ENCODE peak calls at places on chromosome 4, in four cellular contexts. One of them, this sample, is unnamed.

GRCh38 chr4:103934178-103934789 is 214.5 kb upstream of the TACR3 start:
- DNase-seq in GM12878: no peak
- DNase-seq in K562: peak
- DNase-seq in endothelial cell of umbilical vein: peak
- DNase-seq in this sample: peak

GRCh38 chr4:160848901-160849735 is 1314.7 kb downstream of the FSTL5 start:
- DNase-seq in GM12878: no peak
- DNase-seq in K562: no peak
- DNase-seq in endothelial cell of umbilical vein: no peak
- DNase-seq in this sample: no peak

GRCh38 chr4:13399257-13399656 is 84.9 kb downstream of the RAB28 start:
- DNase-seq in GM12878: no peak
- DNase-seq in K562: peak
- DNase-seq in endothelial cell of umbilical vein: no peak
- DNase-seq in this sample: no peak

GRCh38 chr4:7135389-7135746 is 57.0 kb upstream of the SORCS2 start:
- DNase-seq in GM12878: no peak
- DNase-seq in K562: no peak
- DNase-seq in endothelial cell of umbilical vein: peak
- DNase-seq in this sample: no peak

GRCh38 chr4:57103051-57103450 is 7.1 kb downstream of the IGFBP7 start:
- DNase-seq in GM12878: no peak
- DNase-seq in K562: no peak
- DNase-seq in endothelial cell of umbilical vein: peak
- DNase-seq in this sample: no peak

GRCh38 chr4:47615385-47615784 is 130.3 kb downstream of the ATP10D start:
- DNase-seq in GM12878: no peak
- DNase-seq in K562: no peak
- DNase-seq in endothelial cell of umbilical vein: no peak
- DNase-seq in this sample: no peak

GRCh38 chr4:56496241-56496640 is 9.3 kb upstream of the ARL9 start:
- DNase-seq in GM12878: no peak
- DNase-seq in K562: no peak
- DNase-seq in endothelial cell of umbilical vein: no peak
- DNase-seq in this sample: no peak

GRCh38 chr4:109977854-109978501 is 65.3 kb downstream of the EGF start:
- DNase-seq in GM12878: no peak
- DNase-seq in K562: peak
- DNase-seq in endothelial cell of umbilical vein: peak
- DNase-seq in this sample: peak

GRCh38 chr4:138426751-138427150 is 184.6 kb upstream of the SLC7A11 start:
- DNase-seq in GM12878: no peak
- DNase-seq in K562: no peak
- DNase-seq in endothelial cell of umbilical vein: no peak
- DNase-seq in this sample: no peak

GRCh38 chr4:164536829-164537228 is 217.1 kb upstream of the SMIM31 start:
- DNase-seq in GM12878: no peak
- DNase-seq in K562: no peak
- DNase-seq in endothelial cell of umbilical vein: no peak
- DNase-seq in this sample: peak

GRCh38 chr4:139933541-139933940 is 220.4 kb downstream of the MAML3 start:
- DNase-seq in GM12878: no peak
- DNase-seq in K562: no peak
- DNase-seq in endothelial cell of umbilical vein: no peak
- DNase-seq in this sample: peak

GRCh38 chr4:2250764-2251072 is 8.8 kb upstream of the HAUS3 start:
- DNase-seq in GM12878: no peak
- DNase-seq in K562: no peak
- DNase-seq in endothelial cell of umbilical vein: no peak
- DNase-seq in this sample: no peak

GRCh38 chr4:163493643-163494359 is 689 bp upstream of the TMA16 start:
- DNase-seq in GM12878: no peak
- DNase-seq in K562: peak
- DNase-seq in endothelial cell of umbilical vein: peak
- DNase-seq in this sample: no peak

GRCh38 chr4:8060632-8061031 is 98.0 kb downstream of the ABLIM2 start:
- DNase-seq in GM12878: no peak
- DNase-seq in K562: no peak
- DNase-seq in endothelial cell of umbilical vein: no peak
- DNase-seq in this sample: no peak

GRCh38 chr4:107253090-107253489 is 217.0 kb upstream of the DKK2 start:
- DNase-seq in GM12878: no peak
- DNase-seq in K562: no peak
- DNase-seq in endothelial cell of umbilical vein: no peak
- DNase-seq in this sample: no peak

GRCh38 chr4:663438-664428 is 10.3 kb downstream of the ATP5ME start:
- DNase-seq in GM12878: no peak
- DNase-seq in K562: no peak
- DNase-seq in endothelial cell of umbilical vein: no peak
- DNase-seq in this sample: no peak

GRCh38 chr4:155906554-155907247 is 3.2 kb downstream of the TDO2 start:
- DNase-seq in GM12878: no peak
- DNase-seq in K562: no peak
- DNase-seq in endothelial cell of umbilical vein: no peak
- DNase-seq in this sample: no peak

GRCh38 chr4:41024556-41025491 is 189.5 kb downstream of the APBB2 start:
- DNase-seq in GM12878: no peak
- DNase-seq in K562: no peak
- DNase-seq in endothelial cell of umbilical vein: peak
- DNase-seq in this sample: no peak

GRCh38 chr4:185920171-185920570 is 108.2 kb upstream of the SORBS2 start:
- DNase-seq in GM12878: no peak
- DNase-seq in K562: no peak
- DNase-seq in endothelial cell of umbilical vein: no peak
- DNase-seq in this sample: peak

GRCh38 chr4:75990129-75990528 is 616 bp downstream of the SDAD1 start:
- DNase-seq in GM12878: no peak
- DNase-seq in K562: no peak
- DNase-seq in endothelial cell of umbilical vein: peak
- DNase-seq in this sample: peak

GRCh38 chr4:156475322-156475721 is 496.3 kb downstream of the PDGFC start:
- DNase-seq in GM12878: no peak
- DNase-seq in K562: no peak
- DNase-seq in endothelial cell of umbilical vein: peak
- DNase-seq in this sample: peak

GRCh38 chr4:132540797-132541196 is 608.3 kb upstream of the PCDH10 start:
- DNase-seq in GM12878: no peak
- DNase-seq in K562: no peak
- DNase-seq in endothelial cell of umbilical vein: no peak
- DNase-seq in this sample: no peak

GRCh38 chr4:138438608-138439007 is 196.5 kb upstream of the SLC7A11 start:
- DNase-seq in GM12878: no peak
- DNase-seq in K562: peak
- DNase-seq in endothelial cell of umbilical vein: no peak
- DNase-seq in this sample: no peak

GRCh38 chr4:47071863-47072441 is 40.6 kb downstream of the GABRB1 start:
- DNase-seq in GM12878: no peak
- DNase-seq in K562: no peak
- DNase-seq in endothelial cell of umbilical vein: peak
- DNase-seq in this sample: no peak

GRCh38 chr4:6560416-6561172 is 14.4 kb upstream of the MAN2B2 start:
- DNase-seq in GM12878: no peak
- DNase-seq in K562: no peak
- DNase-seq in endothelial cell of umbilical vein: no peak
- DNase-seq in this sample: no peak

GRCh38 chr4:5378002-5378401 is 326.7 kb downstream of the STK32B start:
- DNase-seq in GM12878: no peak
- DNase-seq in K562: peak
- DNase-seq in endothelial cell of umbilical vein: no peak
- DNase-seq in this sample: peak

GRCh38 chr4:147768113-147768512 is 36.2 kb downstream of the ARHGAP10 start:
- DNase-seq in GM12878: no peak
- DNase-seq in K562: no peak
- DNase-seq in endothelial cell of umbilical vein: peak
- DNase-seq in this sample: no peak

GRCh38 chr4:102616661-102617060 is 115.5 kb downstream of the NFKB1 start:
- DNase-seq in GM12878: no peak
- DNase-seq in K562: no peak
- DNase-seq in endothelial cell of umbilical vein: peak
- DNase-seq in this sample: no peak

GRCh38 chr4:103719320-103720204 is at the start of gene TACR3:
- DNase-seq in GM12878: no peak
- DNase-seq in K562: no peak
- DNase-seq in endothelial cell of umbilical vein: no peak
- DNase-seq in this sample: no peak

GRCh38 chr4:54090804-54091623 is 8.9 kb upstream of the GSX2 start:
- DNase-seq in GM12878: no peak
- DNase-seq in K562: no peak
- DNase-seq in endothelial cell of umbilical vein: peak
- DNase-seq in this sample: peak

GRCh38 chr4:24003926-24004325 is 114.1 kb upstream of the PPARGC1A start:
- DNase-seq in GM12878: no peak
- DNase-seq in K562: no peak
- DNase-seq in endothelial cell of umbilical vein: no peak
- DNase-seq in this sample: no peak

GRCh38 chr4:184293552-184293951 is 75.9 kb upstream of the ENPP6 start:
- DNase-seq in GM12878: no peak
- DNase-seq in K562: no peak
- DNase-seq in endothelial cell of umbilical vein: peak
- DNase-seq in this sample: peak

GRCh38 chr4:7941111-7942018 is 1.7 kb upstream of the AFAP1 start:
- DNase-seq in GM12878: no peak
- DNase-seq in K562: no peak
- DNase-seq in endothelial cell of umbilical vein: no peak
- DNase-seq in this sample: no peak

DNA sequence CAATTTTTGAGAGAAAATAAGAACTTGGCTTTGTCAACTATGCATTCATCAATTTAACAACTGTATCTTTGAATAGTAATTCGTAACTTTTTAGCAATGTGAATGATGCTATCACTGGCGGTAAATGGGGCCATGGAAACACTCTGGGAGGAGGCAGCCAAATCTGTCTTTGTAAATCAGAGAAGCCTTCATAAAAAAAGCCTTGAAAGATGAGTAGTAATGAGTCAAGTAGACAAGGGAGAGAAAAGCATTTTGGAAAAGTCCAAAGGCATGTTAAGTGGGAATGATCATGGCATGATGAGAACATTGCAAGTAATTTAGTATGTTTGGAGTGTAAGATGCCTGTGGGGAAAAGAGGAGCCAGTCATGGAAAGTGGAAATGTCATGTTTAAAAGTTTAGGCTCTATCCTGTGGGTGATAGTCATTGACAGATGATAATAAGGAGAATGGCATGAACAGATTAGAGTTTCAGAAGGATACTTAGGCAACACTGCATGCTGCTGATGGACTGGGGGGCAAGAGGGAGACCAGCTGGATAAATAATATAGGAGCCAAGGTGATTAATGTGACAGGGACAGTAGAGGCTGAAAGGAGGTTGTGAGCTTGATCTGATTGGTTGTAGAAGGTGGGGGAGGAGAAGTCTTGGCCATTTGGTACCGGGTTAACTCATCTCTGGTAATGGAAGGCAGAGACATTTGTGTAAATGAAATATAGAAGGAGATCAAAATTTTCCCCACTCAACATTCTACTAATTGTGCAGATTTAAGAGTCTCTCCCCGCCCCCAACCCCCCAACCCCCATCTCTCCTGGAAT is 16.3 kb downstream of the SPRY1 start:
- DNase-seq in GM12878: no peak
- DNase-seq in K562: no peak
- DNase-seq in endothelial cell of umbilical vein: no peak
- DNase-seq in this sample: no peak
- TF ChIP-seq POLR2AphosphoS5 in GM12878: no peak
- TF ChIP-seq POLR2AphosphoS5 in K562: no peak
- TF ChIP-seq POLR2AphosphoS5 in endothelial cell of umbilical vein: no peak
- TF ChIP-seq POLR2AphosphoS5 in this sample: no peak

GRCh38 chr4:31964691-31965090 is 1244.5 kb downstream of the PCDH7 start:
- DNase-seq in GM12878: no peak
- DNase-seq in K562: no peak
- DNase-seq in endothelial cell of umbilical vein: no peak
- DNase-seq in this sample: no peak

DNA sequence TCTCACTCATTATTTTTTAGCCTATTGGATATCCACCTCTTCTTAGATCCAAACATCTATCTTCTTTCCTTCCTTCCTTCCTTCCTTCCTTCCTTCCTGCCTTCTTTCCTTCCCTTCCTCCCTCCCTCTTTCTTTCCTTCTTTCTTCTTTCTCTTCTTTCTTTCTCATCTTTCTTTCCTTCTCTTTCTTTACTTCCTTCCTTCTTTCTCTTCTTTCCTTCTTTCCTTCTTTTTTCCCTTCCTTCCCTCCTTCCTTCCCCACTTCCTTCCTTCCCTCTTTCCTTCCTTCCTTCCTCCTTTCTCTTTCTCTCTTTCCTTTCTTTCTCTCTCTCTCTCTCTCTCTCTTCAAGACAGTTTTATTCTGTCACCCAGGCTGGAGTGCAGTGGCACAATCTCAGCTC is 1239.8 kb downstream of the PCDH7 start:
- DNase-seq in GM12878: no peak
- DNase-seq in K562: no peak
- DNase-seq in endothelial cell of umbilical vein: no peak
- DNase-seq in this sample: no peak
- TF ChIP-seq MAX in GM12878: no peak
- TF ChIP-seq MAX in K562: no peak
- TF ChIP-seq MAX in endothelial cell of umbilical vein: no peak
- TF ChIP-seq MAX in this sample: no peak

GRCh38 chr4:173525118-173526033 is 4.7 kb downstream of the HAND2 start:
- DNase-seq in GM12878: no peak
- DNase-seq in K562: no peak
- DNase-seq in endothelial cell of umbilical vein: no peak
- DNase-seq in this sample: no peak
- TF ChIP-seq MYC in GM12878: no peak
- TF ChIP-seq MYC in K562: no peak
- TF ChIP-seq MYC in endothelial cell of umbilical vein: no peak
- TF ChIP-seq MYC in this sample: no peak

DNA sequence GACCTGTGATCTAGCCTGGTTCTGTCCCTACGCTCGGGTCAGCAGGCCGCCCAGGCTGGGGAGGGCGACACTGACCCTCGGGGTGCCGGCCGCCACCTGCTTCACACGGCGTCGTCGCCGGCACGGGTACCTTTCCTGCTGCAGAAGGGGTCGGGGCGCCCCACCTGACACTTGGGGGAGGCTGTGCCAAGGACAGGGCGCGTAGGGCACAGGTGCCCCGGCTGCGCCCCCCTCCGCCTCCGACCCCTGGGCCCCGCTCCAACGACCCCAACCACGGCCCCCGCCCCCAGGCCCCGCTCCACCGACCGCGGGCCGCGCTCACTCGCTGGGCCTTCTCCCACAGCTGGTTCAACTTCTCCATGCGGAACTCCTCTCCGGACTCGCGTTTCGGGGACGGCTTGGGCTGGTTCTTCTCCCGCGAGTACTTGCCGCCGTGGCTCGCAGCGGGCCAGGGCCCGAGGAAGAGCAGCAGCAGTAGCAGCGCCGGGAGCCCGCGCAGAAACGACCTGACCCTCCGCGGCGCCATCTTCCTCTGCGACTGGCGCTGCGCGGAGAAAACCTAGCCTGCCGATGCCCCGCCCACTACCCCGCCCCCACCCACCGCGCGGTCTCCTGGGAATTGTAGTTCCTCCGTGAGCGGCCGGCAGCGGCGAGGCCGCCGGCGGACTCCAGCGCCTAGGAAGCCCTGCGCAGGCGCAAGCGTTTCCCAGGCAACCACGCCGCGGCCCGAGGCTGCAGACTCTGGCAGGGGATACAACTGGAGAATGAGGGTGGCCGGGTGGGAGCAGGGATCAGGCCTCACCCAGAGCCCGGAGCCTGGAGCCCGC is at the start of gene LRPAP1:
- DNase-seq in GM12878: peak
- DNase-seq in K562: peak
- DNase-seq in endothelial cell of umbilical vein: peak
- DNase-seq in this sample: peak
- TF ChIP-seq POLR2AphosphoS5 in GM12878: peak
- TF ChIP-seq POLR2AphosphoS5 in K562: peak
- TF ChIP-seq POLR2AphosphoS5 in endothelial cell of umbilical vein: peak
- TF ChIP-seq POLR2AphosphoS5 in this sample: peak